ENCODE peak calls at places on chromosomes 12 and 14, in nine cellular contexts. B is stimulated activated CD8-positive, alpha-beta memory T cell treated with anti-CD3 and anti-CD28 coated beads, Interleukin-7, amount 100 ng/mL, for 4 hours; P is T-helper 2 cell; C is activated naive CD4-positive, alpha-beta T cell treated with Interleukin-2 at 50 U/mL for 16 hours; K is COR-L47; S is activated T-cell treated with anti-CD3 and anti-CD28 coated beads for 1 hour; N is ovary; L is pancreas; F is cardiac muscle cell. H is an unnamed sample.

GRCh38 chr14:21077672-21078071 is 7.6 kb downstream of the ARHGEF40 start:
- DNase-seq in B (no peak), P (no peak), C (no peak), K (no peak), S (no peak), N (no peak), L (no peak), F (no peak), H (no peak)

GRCh38 chr14:104563742-104564615 is 15.6 kb upstream of the C14orf180 start:
- DNase-seq in B (peak; percentile 33), P (peak; percentile 45), C (peak; percentile 61), K (peak; percentile 74), S (peak; percentile 61), N (peak; percentile 84), L (peak; percentile 88), F (peak; percentile 63), H (peak; percentile 52)

GRCh38 chr12:48988030-48988649 is 10.0 kb downstream of the WNT1 start:
- DNase-seq in B (no peak), P (peak; percentile 65), C (peak; percentile 78), K (no peak), S (peak; percentile 72), N (no peak), L (peak; percentile 94), F (peak; percentile 58), H (peak; percentile 63)

GRCh38 chr14:85391892-85392291 is 138.1 kb upstream of the FLRT2 start:
- DNase-seq in B (no peak), P (no peak), C (no peak), K (no peak), S (no peak), N (no peak), L (no peak), F (no peak), H (no peak)

GRCh38 chr12:65721541-65722190 is 102.6 kb upstream of the HMGA2 start:
- DNase-seq in B (no peak), P (no peak), C (no peak), K (no peak), S (no peak), N (no peak), L (no peak), F (no peak), H (no peak)

GRCh38 chr12:121391619-121392324 is 8.1 kb upstream of the RNF34 start:
- DNase-seq in B (no peak), P (peak; percentile 22), C (peak; percentile 41), K (no peak), S (no peak), N (no peak), L (no peak), F (peak; percentile 83), H (no peak)

GRCh38 chr12:51900323-51900889 is 6.9 kb upstream of the ACVRL1 start:
- DNase-seq in B (no peak), P (no peak), C (no peak), K (no peak), S (no peak), N (peak; percentile 8), L (peak; percentile 41), F (no peak), H (no peak)

GRCh38 chr14:47269788-47270492 is 405.5 kb downstream of the MDGA2 start:
- DNase-seq in B (no peak), P (no peak), C (no peak), K (no peak), S (no peak), N (no peak), L (no peak), F (peak; percentile 20), H (no peak)

GRCh38 chr12:89883630-89884364 is 175.2 kb upstream of the ATP2B1 start:
- DNase-seq in B (no peak), P (no peak), C (no peak), K (peak; percentile 91), S (no peak), N (no peak), L (no peak), F (peak; percentile 37), H (no peak)

GRCh38 chr12:14902465-14902864 is 16.8 kb upstream of the MGP start:
- DNase-seq in B (no peak), P (no peak), C (no peak), K (no peak), S (no peak), N (no peak), L (no peak), F (peak; percentile 64), H (no peak)

GRCh38 chr12:80264386-80264785 is 165.0 kb downstream of the OTOGL start:
- DNase-seq in B (no peak), P (no peak), C (no peak), K (no peak), S (no peak), N (no peak), L (no peak), F (no peak), H (no peak)

GRCh38 chr12:69500631-69501030 is 30.4 kb downstream of the FRS2 start:
- DNase-seq in B (no peak), P (no peak), C (no peak), K (no peak), S (no peak), N (no peak), L (no peak), F (no peak), H (no peak)

GRCh38 chr12:6850796-6851152 is 312 bp downstream of the CDCA3 start:
- DNase-seq in B (no peak), P (no peak), C (no peak), K (no peak), S (no peak), N (no peak), L (no peak), F (no peak), H (no peak)

GRCh38 chr12:124967016-124967739 is 21.8 kb downstream of the DHX37 start:
- DNase-seq in B (no peak), P (no peak), C (no peak), K (no peak), S (no peak), N (no peak), L (no peak), F (no peak), H (no peak)

GRCh38 chr12:26853303-26854027 is 20.5 kb upstream of the ITPR2 start:
- DNase-seq in B (peak; percentile 50), P (peak; percentile 53), C (peak; percentile 72), K (no peak), S (peak; percentile 64), N (peak; percentile 58), L (peak; percentile 75), F (peak; percentile 76), H (peak; percentile 60)

GRCh38 chr12:25859976-25860375 is 98.5 kb upstream of the RASSF8 start:
- DNase-seq in B (no peak), P (no peak), C (no peak), K (no peak), S (no peak), N (no peak), L (no peak), F (no peak), H (no peak)

GRCh38 chr12:25529738-25530137 is 23.3 kb downstream of the LMNTD1 start:
- DNase-seq in B (no peak), P (no peak), C (no peak), K (no peak), S (no peak), N (no peak), L (no peak), F (peak; percentile 20), H (no peak)

GRCh38 chr14:23580152-23580926 is 1.7 kb upstream of the JPH4 start:
- DNase-seq in B (no peak), P (no peak), C (no peak), K (no peak), S (no peak), N (peak; percentile 30), L (no peak), F (no peak), H (no peak)

GRCh38 chr12:66103011-66103913 is 27.3 kb downstream of the LLPH start:
- DNase-seq in B (no peak), P (no peak), C (peak; percentile 2), K (no peak), S (no peak), N (no peak), L (no peak), F (no peak), H (no peak)

GRCh38 chr14:43247877-43248276 is 1259.2 kb downstream of the FSCB start:
- DNase-seq in B (no peak), P (no peak), C (no peak), K (no peak), S (no peak), N (no peak), L (no peak), F (no peak), H (no peak)

GRCh38 chr12:51980051-51980808 is 26.5 kb upstream of the TAMALIN start:
- DNase-seq in B (peak; percentile 48), P (peak; percentile 52), C (peak; percentile 72), K (peak; percentile 36), S (peak; percentile 60), N (peak; percentile 66), L (peak; percentile 75), F (peak; percentile 84), H (peak; percentile 36)

GRCh38 chr12:13442457-13442856 is 245.9 kb downstream of the EMP1 start:
- DNase-seq in B (no peak), P (no peak), C (no peak), K (no peak), S (no peak), N (no peak), L (no peak), F (no peak), H (no peak)

GRCh38 chr12:122491991-122492390 is 8.7 kb downstream of the ZCCHC8 start:
- DNase-seq in B (no peak), P (no peak), C (no peak), K (no peak), S (no peak), N (no peak), L (no peak), F (no peak), H (no peak)

GRCh38 chr12:64603183-64603841 is 7.0 kb upstream of the RASSF3 start:
- DNase-seq in B (no peak), P (no peak), C (no peak), K (no peak), S (no peak), N (no peak), L (no peak), F (no peak), H (no peak)

GRCh38 chr12:94545937-94546771 is 86.5 kb upstream of the CEP83 start:
- DNase-seq in B (no peak), P (no peak), C (no peak), K (peak; percentile 66), S (no peak), N (peak; percentile 42), L (no peak), F (peak; percentile 83), H (no peak)

GRCh38 chr14:69247691-69248440 is 12.1 kb upstream of the GALNT16 start:
- DNase-seq in B (no peak), P (no peak), C (no peak), K (peak; percentile 7), S (no peak), N (peak; percentile 65), L (no peak), F (peak; percentile 76), H (no peak)

GRCh38 chr14:97021571-97022171 is 224.5 kb downstream of the VRK1 start:
- DNase-seq in B (no peak), P (no peak), C (no peak), K (no peak), S (no peak), N (no peak), L (no peak), F (no peak), H (no peak)

GRCh38 chr12:26704684-26705475 is 128.1 kb downstream of the ITPR2 start:
- DNase-seq in B (no peak), P (no peak), C (no peak), K (no peak), S (no peak), N (no peak), L (no peak), F (no peak), H (no peak)

GRCh38 chr12:86081798-86082197 is 174.4 kb downstream of the MGAT4C start:
- DNase-seq in B (no peak), P (no peak), C (no peak), K (no peak), S (no peak), N (no peak), L (no peak), F (no peak), H (no peak)

GRCh38 chr12:9813821-9814798 is 13.2 kb upstream of the KLRF1 start:
- DNase-seq in B (peak; percentile 84), P (peak; percentile 86), C (peak; percentile 91), K (no peak), S (peak; percentile 93), N (peak; percentile 41), L (peak; percentile 86), F (peak; percentile 73), H (peak; percentile 85)

GRCh38 chr14:103172921-103173320 is 49.7 kb downstream of the TNFAIP2 start:
- DNase-seq in B (no peak), P (no peak), C (no peak), K (no peak), S (no peak), N (no peak), L (no peak), F (no peak), H (no peak)